ENCODE peak calls at places on chromosomes 6 and 20, in seven cellular contexts. J, P, C, Q, F, H and M are unnamed samples.

GRCh38 chr6:104689551-104690205 is 170.0 kb downstream of the HACE1 start:
- DNase-seq in P (no peak), Q (no peak), J (no peak), H (no peak), C (no peak), F (peak), M (no peak)

GRCh38 chr20:47400685-47401084 is 44.2 kb upstream of the ZMYND8 start:
- DNase-seq in J (no peak), F (no peak), H (no peak), Q (no peak), P (no peak), C (no peak), M (no peak)

GRCh38 chr20:833121-833449 is 430 bp upstream of the FAM110A start:
- DNase-seq in J (no peak), H (no peak), C (no peak), P (no peak), F (no peak), Q (no peak), M (no peak)

GRCh38 chr6:154852700-154853099 is 119.5 kb downstream of the SCAF8 start:
- DNase-seq in H (no peak), J (no peak), C (no peak), F (no peak), Q (no peak), P (no peak), M (no peak)

GRCh38 chr6:26330835-26331808 is 33.9 kb upstream of the BTN3A2 start:
- DNase-seq in H (no peak), C (no peak), F (peak), Q (no peak), J (no peak), P (no peak), M (no peak)

GRCh38 chr6:25342784-25343183 is 63.6 kb downstream of the CARMIL1 start:
- DNase-seq in Q (no peak), P (no peak), H (no peak), J (no peak), C (no peak), F (peak), M (no peak)

GRCh38 chr6:170374571-170375444 is 68.2 kb downstream of the FAM120B start:
- DNase-seq in C (no peak), J (no peak), H (no peak), Q (no peak), P (no peak), F (no peak), M (no peak)

GRCh38 chr6:111087871-111088667 is 766 bp downstream of the SLC16A10 start:
- DNase-seq in F (no peak), H (peak), C (peak), P (peak), Q (no peak), J (no peak), M (no peak)

GRCh38 chr6:73652637-73653570 is 888 bp downstream of the SLC17A5 start:
- DNase-seq in Q (peak), P (peak), F (peak), H (peak), J (peak), C (peak), M (peak)

GRCh38 chr6:110900028-110900598 is 25.5 kb downstream of the AMD1 start:
- DNase-seq in F (no peak), P (no peak), Q (no peak), J (no peak), H (no peak), C (no peak), M (no peak)

GRCh38 chr6:40164345-40164755 is 230.1 kb upstream of the MOCS1 start:
- DNase-seq in Q (no peak), C (no peak), H (peak), F (no peak), P (no peak), J (peak), M (no peak)

GRCh38 chr6:149248688-149249369 is 68.7 kb upstream of the TAB2 start:
- DNase-seq in C (no peak), Q (no peak), F (no peak), P (no peak), J (no peak), H (no peak), M (no peak)

GRCh38 chr6:158756977-158757752 is 62.0 kb downstream of the EZR start:
- DNase-seq in H (no peak), F (no peak), Q (no peak), P (no peak), C (peak), J (no peak), M (no peak)

GRCh38 chr20:44066645-44067606 is 120.1 kb downstream of the JPH2 start:
- DNase-seq in P (no peak), C (peak), H (no peak), J (no peak), F (no peak), Q (no peak), M (peak)

GRCh38 chr6:26432622-26433021 is 7.7 kb upstream of the BTN3A3 start:
- DNase-seq in P (no peak), H (no peak), C (no peak), F (peak), J (no peak), Q (peak), M (no peak)

GRCh38 chr20:5002077-5002413 is 735 bp upstream of the SLC23A2 start:
- DNase-seq in F (no peak), C (no peak), H (no peak), J (peak), P (no peak), Q (peak), M (peak)

GRCh38 chr6:89199571-89199970 is 17.6 kb downstream of the GABRR1 start:
- DNase-seq in P (no peak), H (no peak), C (no peak), F (no peak), Q (no peak), J (no peak), M (no peak)

GRCh38 chr6:168160506-168161370 is 81.7 kb upstream of the FRMD1 start:
- DNase-seq in F (no peak), P (no peak), C (no peak), J (no peak), H (no peak), Q (no peak), M (no peak)

GRCh38 chr6:97246842-97247241 is 36.2 kb downstream of the MMS22L start:
- DNase-seq in H (no peak), Q (no peak), P (no peak), F (no peak), C (no peak), J (no peak), M (no peak)

GRCh38 chr6:155782320-155782730 is 326.7 kb upstream of the NOX3 start:
- DNase-seq in C (peak), F (peak), Q (no peak), J (no peak), P (no peak), H (no peak), M (no peak)

GRCh38 chr6:125124250-125124777 is 29.3 kb upstream of the TPD52L1 start:
- DNase-seq in Q (no peak), H (no peak), F (no peak), J (no peak), P (no peak), C (no peak), M (no peak)

GRCh38 chr20:14553774-14554524 is 216.5 kb upstream of the FLRT3 start:
- DNase-seq in F (no peak), P (no peak), H (no peak), C (no peak), J (no peak), Q (peak), M (no peak)

GRCh38 chr6:122059918-122060317 is 339.5 kb upstream of the HSF2 start:
- DNase-seq in J (no peak), H (no peak), P (no peak), F (no peak), Q (no peak), C (no peak), M (no peak)

GRCh38 chr6:39546731-39547130 is 178.5 kb downstream of the KIF6 start:
- DNase-seq in C (no peak), P (no peak), Q (no peak), H (no peak), F (no peak), J (no peak), M (no peak)

GRCh38 chr6:113102761-113103160 is 754.4 kb upstream of the MARCKS start:
- DNase-seq in F (peak), H (no peak), P (no peak), Q (no peak), J (no peak), C (no peak), M (no peak)

GRCh38 chr6:128057541-128058335 is 156.9 kb upstream of the THEMIS start:
- DNase-seq in P (no peak), H (no peak), J (no peak), F (peak), C (no peak), Q (no peak), M (no peak)

GRCh38 chr6:21200056-21200870 is 393.3 kb upstream of the SOX4 start:
- DNase-seq in Q (no peak), H (no peak), J (no peak), F (no peak), P (no peak), C (no peak), M (no peak)

GRCh38 chr6:149037026-149037734 is 280.3 kb upstream of the TAB2 start:
- DNase-seq in C (no peak), H (no peak), Q (no peak), F (peak), P (no peak), J (no peak), M (no peak)

GRCh38 chr20:58942549-58942948 is 38.5 kb upstream of the NELFCD start:
- DNase-seq in J (no peak), P (no peak), C (no peak), F (no peak), H (no peak), Q (no peak), M (no peak)

GRCh38 chr6:110876170-110876773 is 1.7 kb downstream of the AMD1 start:
- DNase-seq in F (peak), P (peak), J (peak), Q (peak), C (peak), H (peak), M (peak)

GRCh38 chr6:169171951-169172350 is 81.7 kb downstream of the THBS2 start:
- DNase-seq in H (no peak), J (no peak), P (no peak), C (no peak), Q (no peak), F (peak), M (no peak)

GRCh38 chr6:107114213-107114871 is 973 bp downstream of the BEND3 start:
- DNase-seq in F (peak), H (peak), J (peak), P (peak), C (peak), Q (peak), M (peak)

GRCh38 chr20:32841632-32842031 is 17.1 kb upstream of the EFCAB8 start:
- DNase-seq in C (no peak), F (no peak), J (no peak), P (no peak), Q (no peak), H (no peak), M (no peak)

GRCh38 chr20:36544134-36545018 is 3.1 kb downstream of the MYL9 start:
- DNase-seq in F (peak), Q (peak), C (no peak), J (no peak), P (peak), H (no peak), M (peak)

GRCh38 chr6:89921197-89921596 is 26.9 kb downstream of the GJA10 start:
- DNase-seq in F (no peak), Q (no peak), C (no peak), P (no peak), J (no peak), H (no peak), M (no peak)

GRCh38 chr6:7881765-7882500 is 28.7 kb downstream of the TXNDC5 start:
- DNase-seq in F (no peak), H (no peak), C (no peak), P (no peak), Q (no peak), J (no peak), M (peak)
- H3K27ac ChIP-seq in F (no peak), H (no peak), C (no peak), P (no peak), Q (no peak), J (no peak), M (no peak)

GRCh38 chr6:109457596-109457996 is 2.0 kb upstream of the MICAL1 start:
- DNase-seq in J (no peak), Q (no peak), H (no peak), C (no peak), P (no peak), F (no peak), M (no peak)

GRCh38 chr6:109455161-109455501 is 441 bp downstream of the MICAL1 start:
- DNase-seq in P (no peak), H (peak), C (no peak), F (no peak), J (no peak), Q (no peak), M (peak)

GRCh38 chr6:109456283-109456583 is 661 bp upstream of the MICAL1 start:
- DNase-seq in Q (no peak), C (peak), H (no peak), J (no peak), F (no peak), P (no peak), M (no peak)

GRCh38 chr6:109455502-109456282 is at the start of gene MICAL1:
- DNase-seq in C (peak), P (peak), J (peak), Q (peak), F (peak), H (peak), M (peak)

DNA sequence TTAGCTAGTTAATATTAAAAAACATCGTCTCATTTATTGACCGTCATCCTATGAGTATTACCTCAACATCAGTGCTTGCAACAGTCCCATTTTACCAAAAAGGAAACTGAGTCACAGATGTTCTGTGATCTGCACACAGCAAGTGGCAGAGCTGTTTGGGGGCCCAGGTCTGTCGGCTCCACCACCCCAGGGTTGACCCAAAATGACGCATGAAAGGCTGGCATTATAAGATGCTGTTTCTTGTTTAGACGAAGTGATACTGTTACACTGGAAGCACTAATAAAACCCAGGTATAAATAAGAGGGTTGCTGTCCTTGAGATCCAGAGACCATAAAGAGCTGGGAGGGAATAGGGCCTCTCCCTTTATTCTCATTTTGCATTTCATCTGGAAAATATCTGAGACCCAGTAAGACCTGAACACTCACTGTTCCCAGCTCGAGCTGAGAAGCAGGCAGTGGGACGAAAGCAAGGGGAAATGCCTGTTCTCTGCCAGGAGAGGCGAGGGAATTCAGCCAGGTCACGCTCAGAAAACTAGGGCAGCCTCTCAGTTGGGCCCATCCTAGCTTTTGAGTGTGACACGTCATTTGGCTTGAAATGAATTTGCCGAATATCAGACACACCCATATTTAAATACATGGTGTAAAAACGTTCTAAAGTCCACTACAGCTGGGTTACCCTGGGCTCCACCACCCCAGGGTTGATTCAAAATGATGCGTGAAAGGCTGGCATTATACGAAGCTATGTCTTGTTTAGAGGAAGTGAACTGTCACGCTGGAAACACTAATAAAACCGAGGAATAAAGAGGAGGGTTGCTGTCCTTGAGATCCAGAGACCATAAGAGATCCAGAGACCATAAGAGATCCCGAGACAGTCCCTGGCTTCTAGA is 1.4 kb upstream of the MICAL1 start:
- DNase-seq in C (peak), F (no peak), P (peak), H (no peak), Q (peak), J (peak), M (no peak)
- H3K27ac ChIP-seq in C (peak), F (no peak), P (no peak), H (no peak), Q (peak), J (peak), M (peak)

DNA sequence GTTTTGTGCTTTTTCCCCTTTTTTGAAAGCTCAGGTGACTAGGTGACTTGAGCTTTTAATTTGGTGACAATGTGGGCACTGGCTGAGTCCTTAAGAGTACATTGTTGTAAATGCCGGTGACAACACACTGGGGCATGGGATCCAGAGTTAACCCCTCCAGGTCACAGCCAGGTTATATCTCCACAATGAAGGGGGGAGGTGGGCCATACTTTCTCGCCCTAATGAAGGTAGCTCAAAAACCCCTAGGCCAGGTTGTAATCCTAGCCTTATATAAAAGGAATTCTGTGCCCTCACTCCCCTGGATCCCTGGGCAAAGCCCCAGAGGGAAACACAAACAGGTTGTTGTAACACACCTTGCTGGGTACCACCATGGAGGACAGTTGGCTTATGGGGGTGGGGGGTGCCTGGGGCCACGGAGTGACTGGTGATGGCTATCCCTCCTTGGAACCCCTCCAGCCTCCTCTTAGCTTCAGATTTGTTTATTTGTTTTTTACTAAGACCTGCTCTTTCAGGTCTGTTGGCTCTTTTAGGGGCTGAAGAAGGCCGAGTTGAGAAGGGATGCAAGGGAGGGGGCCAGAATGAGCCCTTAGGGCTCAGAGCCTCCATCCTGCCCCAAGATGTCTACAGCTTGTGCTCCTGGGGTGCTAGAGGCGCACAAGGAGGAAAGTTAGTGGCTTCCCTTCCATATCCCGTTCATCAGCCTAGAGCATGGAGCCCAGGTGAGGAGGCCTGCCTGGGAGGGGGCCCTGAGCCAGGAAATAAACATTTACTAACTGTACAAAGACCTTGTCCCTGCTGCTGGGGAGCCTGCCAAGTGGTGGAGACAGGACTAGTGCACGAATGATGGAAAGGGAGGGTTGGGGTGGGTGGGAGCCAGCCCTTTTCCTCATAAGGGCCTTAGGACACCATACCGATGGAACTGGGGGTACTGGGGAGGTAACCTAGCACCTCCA is 2.2 kb upstream of the VEGFA start:
- DNase-seq in H (peak), J (no peak), Q (no peak), C (peak), P (no peak), F (no peak), M (no peak)
- H3K27ac ChIP-seq in H (no peak), J (no peak), Q (no peak), C (peak), P (no peak), F (no peak), M (peak)

DNA sequence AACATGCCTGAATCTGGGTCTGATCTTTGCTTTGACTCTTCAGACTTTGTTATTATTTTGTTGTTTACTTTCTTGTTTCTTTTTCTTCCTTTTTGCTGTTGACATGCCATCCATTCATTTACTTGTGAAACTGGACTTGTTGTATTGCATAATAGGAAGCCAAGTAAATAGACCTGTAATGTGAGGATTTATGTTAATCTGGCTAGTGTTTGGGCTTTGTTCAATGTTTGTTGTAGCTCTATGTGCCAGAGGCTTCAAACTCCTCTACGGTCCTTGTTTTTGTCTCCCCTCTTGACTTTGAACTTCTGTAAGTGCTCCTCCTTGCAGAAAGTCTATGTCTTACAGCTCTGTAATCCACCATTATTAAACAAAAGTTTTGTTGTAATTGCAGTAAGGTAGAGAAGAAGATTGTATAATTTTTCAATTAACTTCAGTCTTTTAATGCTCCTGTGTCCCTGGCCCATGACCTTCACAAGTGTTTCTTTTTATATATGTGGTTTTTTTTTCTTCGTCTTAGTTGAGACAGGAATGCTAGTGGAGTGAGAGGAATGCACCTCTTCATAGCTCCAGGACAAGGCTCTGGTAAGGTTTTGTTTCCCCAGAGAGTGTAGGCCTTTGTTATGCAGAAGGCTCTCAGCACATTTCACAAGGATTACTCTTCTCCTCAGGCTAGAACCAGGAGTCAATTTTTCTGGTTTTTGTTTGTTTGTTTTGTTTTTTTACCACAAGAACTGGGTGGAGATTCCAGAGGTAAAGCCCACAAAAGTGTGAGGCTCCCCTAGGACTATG is 1061.8 kb upstream of the CITED2 start:
- DNase-seq in J (no peak), Q (no peak), P (no peak), F (peak), H (no peak), C (no peak), M (no peak)
- H3K27ac ChIP-seq in J (no peak), Q (no peak), P (no peak), F (peak), H (no peak), C (no peak), M (no peak)

GRCh38 chr6:11043961-11044711 is at the start of gene ELOVL2:
- DNase-seq in F (no peak), H (peak), C (no peak), P (peak), J (no peak), Q (peak), M (no peak)
- H3K27ac ChIP-seq in F (no peak), H (no peak), C (no peak), P (no peak), J (no peak), Q (no peak), M (no peak)

DNA sequence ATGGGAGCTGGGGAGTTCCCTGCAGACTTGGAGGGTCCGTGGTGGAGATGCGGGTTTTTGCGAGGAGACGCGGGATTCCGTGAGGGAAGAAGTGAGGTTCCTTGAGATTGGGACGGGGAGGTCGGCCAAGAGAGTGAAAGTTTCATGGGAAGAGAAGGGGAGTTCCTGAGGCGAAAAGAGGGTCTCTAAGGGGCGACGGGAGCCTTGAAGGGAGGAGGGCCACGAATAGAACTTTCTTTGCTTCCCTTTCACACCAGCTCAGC is 521 bp downstream of the ACSS2 start:
- DNase-seq in F (no peak), P (no peak), J (no peak), H (no peak), C (no peak), Q (no peak), M (no peak)
- H3K27ac ChIP-seq in F (no peak), P (peak), J (peak), H (peak), C (peak), Q (peak), M (peak)